ENCODE peak calls at places on chromosomes 7 and 10, in four cellular contexts. V, E, G and S are unnamed samples.

GRCh38 chr7:140230862-140231778 is 54.3 kb upstream of the KDM7A start:
- DNase-seq in V (peak), E (peak), G (peak), S (peak)

GRCh38 chr10:123464428-123465323 is 201.5 kb upstream of the GPR26 start:
- DNase-seq in V (no peak), E (no peak), G (no peak), S (no peak)

GRCh38 chr7:127258111-127258510 is 5.4 kb upstream of the GRM8 start:
- DNase-seq in V (no peak), E (no peak), G (no peak), S (no peak)

GRCh38 chr7:55574062-55574717 is 1.9 kb upstream of the VOPP1 start:
- DNase-seq in V (no peak), E (no peak), G (no peak), S (peak)

GRCh38 chr7:142130282-142130681 is 18.8 kb downstream of the MGAM2 start:
- DNase-seq in V (no peak), E (no peak), G (no peak), S (no peak)

GRCh38 chr7:71486856-71487628 is 355.1 kb downstream of the GALNT17 start:
- DNase-seq in V (no peak), E (no peak), G (peak), S (peak)

GRCh38 chr10:77405771-77406241 is 231.8 kb downstream of the KCNMA1 start:
- DNase-seq in V (peak), E (peak), G (peak), S (peak)

GRCh38 chr7:117686311-117686935 is 186.8 kb downstream of the CTTNBP2 start:
- DNase-seq in V (no peak), E (no peak), G (no peak), S (no peak)

GRCh38 chr10:34713875-34714274 is 101.2 kb downstream of the PARD3 start:
- DNase-seq in V (no peak), E (no peak), G (no peak), S (no peak)
- H3K4me3 ChIP-seq in V (no peak), E (no peak), G (no peak), S (no peak)

GRCh38 chr7:116525913-116526857 is 1.3 kb downstream of the CAV1 start:
- DNase-seq in V (peak), E (peak), G (peak), S (peak)
- TF ChIP-seq POLR2A in V (no peak), E (no peak), G (peak), S (peak)

GRCh38 chr10:33153968-33154327 is 180.5 kb downstream of the NRP1 start:
- DNase-seq in V (no peak), E (no peak), G (no peak), S (no peak)
- H3K4me3 ChIP-seq in V (no peak), E (no peak), G (no peak), S (no peak)

DNA sequence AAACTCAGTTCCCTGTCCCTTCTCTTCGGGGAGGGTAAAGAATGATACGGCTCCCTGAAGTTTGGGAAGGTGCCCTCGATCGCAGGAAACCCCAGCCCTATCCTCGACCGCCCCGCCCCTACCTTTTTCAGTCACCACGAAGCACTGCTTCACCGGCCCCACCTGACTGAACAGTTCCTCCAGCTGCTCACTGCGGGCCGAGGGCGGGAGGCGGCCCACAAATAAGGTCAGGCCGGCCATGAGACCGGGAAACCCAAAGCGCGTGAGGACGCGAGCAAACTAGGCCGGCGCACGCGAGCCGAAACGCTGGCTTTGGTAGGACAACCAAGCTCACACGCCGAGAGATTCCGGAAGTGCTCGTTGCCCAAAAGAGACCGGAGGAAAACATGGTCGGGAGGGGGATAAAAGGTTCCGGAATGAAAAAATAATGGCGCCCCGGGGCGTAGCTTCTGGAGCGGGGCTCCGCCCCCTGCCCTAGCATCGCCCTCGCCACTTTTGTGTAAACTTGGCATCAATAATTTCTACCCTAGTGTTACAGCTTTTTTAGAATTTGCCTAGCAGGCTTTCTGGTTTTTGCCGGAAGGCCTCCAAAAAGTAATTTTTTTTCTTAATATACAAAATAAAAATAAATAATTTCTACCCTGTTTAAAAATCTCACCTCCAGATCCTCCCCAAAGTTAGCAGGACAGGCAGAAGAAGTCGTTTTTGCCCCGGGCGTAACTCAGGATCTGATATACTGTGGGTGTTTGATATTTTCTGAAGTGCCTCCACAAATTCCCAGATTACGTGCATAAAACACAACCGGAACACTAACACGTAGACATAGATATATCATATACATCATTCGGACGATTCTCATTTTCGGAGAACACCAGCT is at the start of gene RBM28:
- DNase-seq in V (peak), E (peak), G (peak), S (peak)
- TF ChIP-seq POLR2A in V (no peak), E (peak), G (peak), S (peak)

DNA sequence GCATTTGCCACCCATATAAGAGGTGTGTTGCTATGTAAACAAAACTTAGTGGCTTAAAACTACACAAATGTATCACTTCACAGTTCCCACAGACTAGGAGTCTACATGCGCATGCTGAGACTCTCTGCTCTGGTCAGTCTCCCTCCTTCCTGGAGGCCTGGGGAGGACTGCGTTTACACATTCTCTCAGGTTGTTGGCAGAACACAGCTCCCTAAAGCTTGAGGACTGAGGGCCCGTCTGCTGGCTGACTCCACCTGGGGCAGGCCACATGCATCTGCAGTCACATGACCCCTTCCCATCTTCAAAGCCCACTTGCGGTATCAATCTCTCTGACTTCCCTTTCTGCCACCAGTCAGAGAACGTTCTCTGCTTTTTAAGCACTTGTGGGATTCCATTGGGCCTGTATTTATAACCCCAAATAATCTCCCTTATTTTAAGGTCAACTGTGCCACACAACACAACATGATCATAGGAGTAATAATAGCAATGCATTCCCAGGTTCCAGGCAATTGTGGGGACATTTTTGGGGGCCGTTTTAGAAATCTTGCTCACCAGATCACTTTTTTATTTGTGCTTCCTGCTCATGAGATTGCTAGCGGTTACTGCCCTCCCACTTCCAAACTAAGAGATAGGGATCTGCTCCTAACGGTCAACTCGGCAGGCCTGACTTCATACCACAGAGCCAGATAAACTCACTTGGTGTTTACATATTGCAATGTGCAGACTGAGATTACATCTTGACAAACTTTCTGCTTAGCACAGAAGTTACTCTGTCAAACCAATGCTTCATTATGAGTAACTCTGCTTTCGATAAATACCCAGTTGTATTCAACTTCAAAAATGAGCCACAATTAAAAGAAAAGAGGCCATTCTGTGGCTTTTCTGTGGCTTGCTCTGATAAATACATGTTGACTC is 96.3 kb downstream of the ALOX5 start:
- DNase-seq in V (no peak), E (no peak), G (no peak), S (no peak)
- H3K4me3 ChIP-seq in V (no peak), E (no peak), G (no peak), S (no peak)

GRCh38 chr10:112951349-112952281 is 1.6 kb downstream of the TCF7L2 start:
- DNase-seq in V (peak), E (peak), G (peak), S (peak)
- TF ChIP-seq POLR2A in V (peak), E (peak), G (no peak), S (peak)

GRCh38 chr7:41699532-41699931 is 3.4 kb downstream of the INHBA start:
- DNase-seq in V (no peak), E (no peak), G (no peak), S (no peak)
- H3K4me3 ChIP-seq in V (peak), E (no peak), G (peak), S (peak)

GRCh38 chr7:73718438-73718881 is 1.0 kb downstream of the STX1A start:
- DNase-seq in V (no peak), E (no peak), G (no peak), S (no peak)

GRCh38 chr7:73719806-73720169 is 319 bp upstream of the STX1A start:
- DNase-seq in V (no peak), E (no peak), G (no peak), S (no peak)

GRCh38 chr7:73717991-73718405 is 1.5 kb downstream of the STX1A start:
- DNase-seq in V (no peak), E (no peak), G (no peak), S (no peak)

GRCh38 chr7:73717025-73717807 is 2.3 kb downstream of the STX1A start:
- DNase-seq in V (no peak), E (no peak), G (no peak), S (no peak)

DNA sequence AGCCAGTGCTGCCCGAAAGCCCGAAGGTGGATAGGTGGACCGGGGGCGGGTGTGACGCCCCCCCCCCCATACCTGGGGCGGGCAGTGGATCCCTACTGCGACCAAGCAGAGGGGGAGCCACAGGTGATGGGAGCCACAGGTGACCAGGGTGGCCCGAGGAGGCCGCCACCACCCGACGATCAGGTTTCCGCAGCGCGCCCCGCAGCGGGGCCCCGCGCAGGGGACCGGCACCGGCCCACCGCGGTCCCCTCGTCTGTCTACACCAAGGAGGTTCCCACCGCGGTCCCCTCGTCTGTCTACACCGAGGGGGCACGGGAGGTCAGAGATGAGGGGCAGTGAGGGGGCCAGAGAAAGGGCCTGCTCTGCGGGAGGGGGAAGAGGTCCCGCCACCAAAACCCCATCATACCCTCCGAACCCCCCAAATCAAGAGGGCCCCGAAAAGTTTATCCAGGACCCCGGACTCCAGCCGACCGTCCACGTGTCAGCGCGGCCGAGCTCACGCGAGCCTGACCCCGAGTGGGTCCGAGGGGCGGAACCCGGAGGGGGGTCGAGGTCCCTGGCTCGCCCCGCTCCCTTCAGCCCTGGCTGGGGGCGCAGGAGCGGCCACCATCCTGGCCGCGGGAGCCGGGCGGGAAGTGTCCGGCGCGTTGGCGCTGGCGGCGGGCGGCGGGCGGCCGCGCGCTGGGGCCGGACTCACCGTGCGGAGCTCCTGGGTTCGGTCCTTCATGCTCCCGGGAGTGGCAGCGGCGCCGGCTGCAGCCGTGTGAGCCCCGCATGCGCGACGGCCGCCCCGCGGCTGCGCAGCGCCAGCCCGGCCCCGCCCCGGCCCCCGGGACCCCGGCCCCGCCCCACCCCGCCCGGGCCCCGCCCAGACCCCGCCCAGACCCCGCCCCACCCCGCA is at the start of gene STX1A:
- DNase-seq in V (no peak), E (peak), G (peak), S (peak)
- TF ChIP-seq POLR2A in V (no peak), E (no peak), G (peak), S (peak)

GRCh38 chr10:44132361-44133289 is 252.3 kb downstream of the CXCL12 start:
- DNase-seq in V (peak), E (peak), G (peak), S (peak)
- H3K4me3 ChIP-seq in V (no peak), E (no peak), G (no peak), S (no peak)